ENCODE peak calls at places on chromosomes 2 and 18, in four cellular contexts. E is mesendoderm, S is H1, H is neuronal stem cell. B is an unnamed sample.

GRCh38 chr2:193315428-193316091 is 1120.8 kb upstream of the TMEFF2 start:
- DNase-seq in E (no peak), S (no peak), H (no peak), B (no peak)

GRCh38 chr2:1968222-1968987 is 224.1 kb upstream of the PXDN start:
- DNase-seq in E (no peak), S (no peak), H (no peak), B (no peak)

GRCh38 chr2:74835831-74836674 is 2.1 kb downstream of the HK2 start:
- DNase-seq in E (peak; percentile 90), S (no peak), H (peak; percentile 52), B (peak; percentile 53)

GRCh38 chr2:4408311-4408710 is 704.9 kb downstream of the DCDC2C start:
- DNase-seq in E (peak; percentile 6), S (no peak), H (peak; percentile 44), B (no peak)

GRCh38 chr18:12857991-12858544 is 26.0 kb downstream of the PTPN2 start:
- DNase-seq in E (no peak), S (no peak), H (no peak), B (no peak)

GRCh38 chr2:39920318-39920775 is 141.3 kb upstream of the THUMPD2 start:
- DNase-seq in E (no peak), S (no peak), H (no peak), B (no peak)

GRCh38 chr2:13240789-13241487 is 524.2 kb downstream of the TRIB2 start:
- DNase-seq in E (no peak), S (no peak), H (no peak), B (no peak)

GRCh38 chr2:240060977-240061591 is 7.8 kb upstream of the OR6B3 start:
- DNase-seq in E (peak; percentile 45), S (no peak), H (peak; percentile 31), B (peak; percentile 57)

GRCh38 chr2:149346272-149346671 is 15.9 kb downstream of the LYPD6 start:
- DNase-seq in E (no peak), S (no peak), H (no peak), B (no peak)

GRCh38 chr2:216717491-216717901 is 22.1 kb upstream of the IGFBP5 start:
- DNase-seq in E (peak; percentile 36), S (no peak), H (no peak), B (no peak)

GRCh38 chr2:201257941-201258665 is 2.2 kb upstream of the CASP8 start:
- DNase-seq in E (peak; percentile 78), S (no peak), H (no peak), B (peak; percentile 79)

GRCh38 chr2:86414996-86415395 is 26.2 kb upstream of the KDM3A start:
- DNase-seq in E (no peak), S (no peak), H (no peak), B (no peak)

GRCh38 chr2:203510941-203511305 is 24.2 kb downstream of the RAPH1 start:
- DNase-seq in E (no peak), S (no peak), H (no peak), B (no peak)

GRCh38 chr2:188949046-188949818 is 24.9 kb upstream of the COL3A1 start:
- DNase-seq in E (no peak), S (no peak), H (no peak), B (no peak)

GRCh38 chr2:20672191-20672951 is 5.4 kb downstream of the GDF7 start:
- DNase-seq in E (peak; percentile 75), S (peak; percentile 70), H (no peak), B (no peak)

GRCh38 chr2:127425540-127426490 is 7.6 kb downstream of the PROC start:
- DNase-seq in E (no peak), S (peak; percentile 24), H (no peak), B (no peak)

GRCh38 chr2:85707304-85707703 is 13.1 kb downstream of the GNLY start:
- DNase-seq in E (peak; percentile 85), S (no peak), H (peak; percentile 69), B (peak; percentile 94)

GRCh38 chr18:74126684-74127482 is 20.8 kb downstream of the FBXO15 start:
- DNase-seq in E (no peak), S (no peak), H (no peak), B (no peak)

GRCh38 chr2:137952586-137953129 is 11.6 kb upstream of the HNMT start:
- DNase-seq in E (peak; percentile 39), S (no peak), H (no peak), B (peak; percentile 12)
- H2BK5ac ChIP-seq in E (no peak overlapping the region), S (no peak overlapping the region), H (no peak overlapping the region), B (no peak overlapping the region)

GRCh38 chr2:69742170-69742952 is 427 bp downstream of the ANXA4 start:
- DNase-seq in E (peak; percentile 30), S (peak; percentile 45), H (peak; percentile 11), B (peak; percentile 11)
- H2BK5ac ChIP-seq in E (no peak overlapping the region), S (no peak overlapping the region), H (peak overlapping the region; percentile 75), B (peak overlapping the region; percentile 31)

DNA sequence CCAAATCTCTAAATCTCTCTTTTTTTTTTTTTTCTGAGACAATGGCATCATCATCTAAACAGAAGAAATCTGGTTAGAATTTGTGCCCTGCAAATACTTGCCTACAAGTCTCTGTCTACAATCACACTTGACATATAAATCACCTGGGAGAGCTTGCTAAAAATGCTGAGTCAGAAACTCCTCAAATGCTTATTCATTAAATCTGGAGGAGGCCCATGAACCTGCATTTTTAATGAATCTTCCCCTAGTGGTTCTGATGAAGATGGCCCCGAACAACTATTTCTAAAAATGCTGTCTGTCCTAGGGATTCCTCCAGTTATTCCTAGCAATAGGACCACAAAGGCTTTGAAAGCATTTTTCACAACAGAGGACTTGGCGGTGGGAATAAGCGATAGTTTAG is 1.6 kb upstream of the CSRNP3 start:
- DNase-seq in E (peak; percentile 34), S (no peak), H (no peak), B (no peak)
- H2BK5ac ChIP-seq in E (no peak overlapping the region), S (no peak overlapping the region), H (no peak overlapping the region), B (no peak overlapping the region)

GRCh38 chr18:48872234-48873145 is 78.3 kb downstream of the SMAD7 start:
- DNase-seq in E (no peak), S (no peak), H (no peak), B (peak; percentile 45)
- H2BK5ac ChIP-seq in E (no peak overlapping the region), S (no peak overlapping the region), H (no peak overlapping the region), B (peak overlapping the region; percentile 34)

DNA sequence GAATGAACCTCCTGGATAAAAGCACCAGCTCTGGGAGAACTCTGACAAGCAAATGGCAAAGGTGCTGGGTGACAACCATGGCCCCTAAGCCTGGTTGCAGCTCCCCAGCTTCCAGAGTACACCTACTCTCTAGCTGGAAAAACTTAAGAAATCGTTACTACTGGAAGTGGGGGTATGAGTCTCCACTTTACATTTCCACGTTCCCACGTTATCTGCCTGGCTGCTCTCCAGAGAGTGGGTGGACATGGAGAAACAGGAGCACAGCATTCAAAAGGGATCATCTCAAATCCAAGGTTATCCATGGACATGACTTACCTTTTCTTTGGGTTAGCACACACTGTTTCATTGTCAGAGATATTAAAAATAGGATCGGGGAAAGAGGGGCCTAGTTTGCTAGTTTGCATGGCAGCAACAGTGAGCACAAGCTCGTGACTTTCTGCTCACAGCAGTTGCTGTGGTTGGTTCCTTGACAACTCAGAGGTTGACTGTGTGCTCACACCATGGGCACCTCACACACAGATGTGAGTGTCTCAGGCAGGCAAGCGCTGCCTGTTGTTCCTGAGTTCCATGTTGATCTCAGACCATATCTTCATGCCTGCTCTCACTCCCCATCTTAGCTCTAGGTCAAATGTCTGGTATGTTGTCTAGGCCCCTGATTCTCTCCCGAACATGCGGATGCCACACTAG is 32.5 kb downstream of the PTPN18 start:
- DNase-seq in E (no peak), S (no peak), H (no peak), B (peak; percentile 15)
- H2BK5ac ChIP-seq in E (no peak overlapping the region), S (no peak overlapping the region), H (no peak overlapping the region), B (no peak overlapping the region)

DNA sequence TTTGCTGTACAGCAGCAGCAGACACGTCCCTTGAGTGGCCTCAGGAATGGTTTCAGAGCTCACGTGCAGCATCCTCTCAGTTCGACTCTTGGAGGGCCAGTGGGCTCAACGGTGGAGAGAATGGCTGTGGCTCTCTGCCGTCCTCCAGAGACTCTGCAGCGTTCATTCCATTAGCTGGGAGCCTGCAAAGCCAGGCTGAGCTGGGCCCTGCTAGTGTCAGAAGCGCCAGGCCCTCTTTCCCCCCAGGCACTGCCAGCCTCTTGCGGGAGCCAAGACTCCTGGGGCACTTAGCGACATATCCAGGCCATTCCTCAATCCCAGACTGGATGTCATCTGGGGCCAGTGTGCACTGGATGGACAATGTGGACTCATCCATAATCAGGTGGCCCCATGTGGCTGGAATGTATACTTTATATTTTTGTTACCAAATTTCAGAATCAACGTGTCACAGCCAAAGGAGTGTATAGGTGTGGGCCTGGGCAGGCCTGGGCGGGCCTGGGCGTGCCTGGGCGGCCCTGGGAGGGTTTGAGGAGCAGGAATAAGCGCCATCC is 125.1 kb upstream of the EPAS1 start:
- DNase-seq in E (no peak), S (no peak), H (no peak), B (no peak)
- H2BK5ac ChIP-seq in E (no peak overlapping the region), S (peak overlapping the region; percentile 63), H (no peak overlapping the region), B (peak overlapping the region; percentile 70)

GRCh38 chr2:44087037-44087713 is 81.5 kb upstream of the PPM1B start:
- DNase-seq in E (peak; percentile 86), S (peak; percentile 99), H (peak; percentile 77), B (peak; percentile 61)
- H2BK5ac ChIP-seq in E (no peak overlapping the region), S (peak overlapping the region; percentile 87), H (no peak overlapping the region), B (no peak overlapping the region)

DNA sequence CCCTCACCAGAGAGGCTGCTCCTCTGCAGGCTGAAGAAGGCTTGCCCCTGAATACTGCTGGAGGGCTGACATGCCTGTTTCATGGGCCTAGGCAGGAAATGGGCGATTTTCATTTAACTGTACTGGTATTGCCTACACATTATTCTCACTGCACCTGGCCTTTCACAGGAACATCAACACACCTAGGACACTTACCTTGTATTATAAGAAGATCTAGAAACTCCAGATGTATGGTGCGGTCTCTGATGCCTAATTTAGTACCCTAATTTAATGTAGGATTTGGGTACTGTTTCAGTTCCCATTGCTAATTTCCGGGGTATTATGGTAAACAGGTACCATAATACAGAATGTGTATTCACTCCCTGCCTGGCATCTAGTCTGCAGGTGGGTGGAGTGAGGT is 146.0 kb downstream of the MYO1B start:
- DNase-seq in E (no peak), S (no peak), H (no peak), B (no peak)
- H2BK5ac ChIP-seq in E (no peak overlapping the region), S (no peak overlapping the region), H (no peak overlapping the region), B (no peak overlapping the region)

GRCh38 chr2:28339516-28340175 is 53.0 kb upstream of the FOSL2 start:
- DNase-seq in E (no peak), S (no peak), H (no peak), B (no peak)

GRCh38 chr2:28342081-28342967 is 50.3 kb upstream of the FOSL2 start:
- DNase-seq in E (no peak), S (no peak), H (no peak), B (peak; percentile 84)

GRCh38 chr2:28341208-28341891 is 51.3 kb upstream of the FOSL2 start:
- DNase-seq in E (no peak), S (no peak), H (no peak), B (no peak)

GRCh38 chr2:28338754-28339325 is 53.8 kb upstream of the FOSL2 start:
- DNase-seq in E (no peak), S (no peak), H (no peak), B (no peak)

GRCh38 chr2:28340312-28341202 is 52.1 kb upstream of the FOSL2 start:
- DNase-seq in E (no peak), S (no peak), H (no peak), B (no peak)
- H2BK5ac ChIP-seq in E (no peak overlapping the region), S (no peak overlapping the region), H (no peak overlapping the region), B (no peak overlapping the region)

GRCh38 chr2:27212626-27213471 is 781 bp upstream of the SLC5A6 start:
- DNase-seq in E (no peak), S (no peak), H (no peak), B (peak; percentile 76)
- H2BK5ac ChIP-seq in E (peak overlapping the region; percentile 42), S (peak overlapping the region; percentile 89), H (peak overlapping the region; percentile 84), B (peak overlapping the region; percentile 92)

B was measured in IMR-90.